ENCODE peak calls at places on chromosome 2, in seven cellular contexts. Z is GM23338, V is heart left ventricle, A is left lung, J is bronchial epithelial cell, B is brain microvascular endothelial cell, Q is AG04449. S is an unnamed sample.

GRCh38 chr2:55048925-55049793 is 1.1 kb downstream of the RTN4 start:
- DNase-seq in Z (peak), V (peak), A (peak), J (peak), B (peak), Q (no peak), S (peak)

GRCh38 chr2:121049921-121050585 is 234.9 kb downstream of the TFCP2L1 start:
- DNase-seq in Z (no peak), V (no peak), A (no peak), J (no peak), B (no peak), Q (no peak), S (no peak)

GRCh38 chr2:171706152-171706803 is 19.0 kb downstream of the DYNC1I2 start:
- DNase-seq in Z (no peak), V (no peak), A (no peak), J (peak), B (no peak), Q (no peak), S (peak)

GRCh38 chr2:73260338-73260984 is 23.8 kb downstream of the FBXO41 start:
- DNase-seq in Z (peak), V (peak), A (peak), J (peak), B (peak), Q (no peak), S (peak)

GRCh38 chr2:85790499-85790898 is 36.7 kb downstream of the ATOH8 start:
- DNase-seq in Z (no peak), V (peak), A (peak), J (no peak), B (no peak), Q (no peak), S (no peak)

GRCh38 chr2:10846110-10846861 is 33.7 kb upstream of the PDIA6 start:
- DNase-seq in Z (no peak), V (no peak), A (no peak), J (no peak), B (no peak), Q (no peak), S (no peak)

GRCh38 chr2:208064220-208064951 is 39.1 kb upstream of the PLEKHM3 start:
- DNase-seq in Z (no peak), V (no peak), A (no peak), J (peak), B (peak), Q (peak), S (peak)

GRCh38 chr2:105329561-105330495 is at the start of gene TGFBRAP1:
- DNase-seq in Z (peak), V (peak), A (peak), J (no peak), B (no peak), Q (no peak), S (peak)

GRCh38 chr2:29742641-29743040 is 178.7 kb downstream of the ALK start:
- DNase-seq in Z (no peak), V (no peak), A (no peak), J (no peak), B (no peak), Q (no peak), S (no peak)

GRCh38 chr2:191226196-191226595 is 19.0 kb upstream of the MYO1B start:
- DNase-seq in Z (no peak), V (no peak), A (no peak), J (no peak), B (no peak), Q (no peak), S (peak)

GRCh38 chr2:215535726-215536125 is 99.9 kb upstream of the FN1 start:
- DNase-seq in Z (no peak), V (no peak), A (no peak), J (peak), B (no peak), Q (no peak), S (peak)

GRCh38 chr2:64913357-64913869 is 75.8 kb upstream of the SLC1A4 start:
- DNase-seq in Z (peak), V (no peak), A (no peak), J (no peak), B (no peak), Q (no peak), S (no peak)

GRCh38 chr2:176178271-176178806 is 10.1 kb upstream of the HOXD1 start:
- DNase-seq in Z (peak), V (no peak), A (no peak), J (peak), B (no peak), Q (no peak), S (no peak)

GRCh38 chr2:165081276-165081675 is 122.6 kb downstream of the SCN3A start:
- DNase-seq in Z (no peak), V (no peak), A (no peak), J (no peak), B (no peak), Q (no peak), S (no peak)

GRCh38 chr2:218895326-218895725 is 14.7 kb downstream of the WNT10A start:
- DNase-seq in Z (peak), V (no peak), A (no peak), J (peak), B (no peak), Q (no peak), S (no peak)

GRCh38 chr2:8622199-8622911 is 59.5 kb upstream of the ID2 start:
- DNase-seq in Z (no peak), V (no peak), A (no peak), J (no peak), B (no peak), Q (no peak), S (no peak)

GRCh38 chr2:193695367-193695766 is 1500.6 kb upstream of the TMEFF2 start:
- DNase-seq in Z (peak), V (no peak), A (no peak), J (peak), B (peak), Q (no peak), S (peak)

GRCh38 chr2:238151628-238152235 is 7.0 kb upstream of the ERFE start:
- DNase-seq in Z (peak), V (no peak), A (no peak), J (no peak), B (no peak), Q (no peak), S (no peak)

GRCh38 chr2:7436096-7436906 is 519.1 kb downstream of the RNF144A start:
- DNase-seq in Z (no peak), V (no peak), A (no peak), J (no peak), B (no peak), Q (no peak), S (no peak)

GRCh38 chr2:100754951-100755350 is 65.0 kb upstream of the NPAS2 start:
- DNase-seq in Z (no peak), V (no peak), A (no peak), J (no peak), B (no peak), Q (no peak), S (peak)

GRCh38 chr2:1622521-1623200 is 121.7 kb downstream of the PXDN start:
- DNase-seq in Z (no peak), V (no peak), A (peak), J (no peak), B (no peak), Q (no peak), S (no peak)

GRCh38 chr2:216018709-216019108 is 5.4 kb upstream of the MREG start:
- DNase-seq in Z (no peak), V (no peak), A (no peak), J (no peak), B (no peak), Q (no peak), S (no peak)

GRCh38 chr2:54042908-54043620 is 72.3 kb upstream of the PSME4 start:
- DNase-seq in Z (no peak), V (peak), A (no peak), J (no peak), B (no peak), Q (no peak), S (no peak)

GRCh38 chr2:176270100-176270750 is 983 bp downstream of the MTX2 start:
- DNase-seq in Z (no peak), V (peak), A (no peak), J (peak), B (no peak), Q (no peak), S (peak)

GRCh38 chr2:241308832-241309500 is 6.5 kb downstream of the HDLBP start:
- DNase-seq in Z (no peak), V (no peak), A (no peak), J (no peak), B (no peak), Q (no peak), S (no peak)

GRCh38 chr2:42567806-42568429 is 514 bp upstream of the MTA3 start:
- DNase-seq in Z (peak), V (peak), A (no peak), J (no peak), B (peak), Q (no peak), S (no peak)

GRCh38 chr2:181876614-181877063 is 14.9 kb upstream of the ITPRID2 start:
- DNase-seq in Z (no peak), V (no peak), A (no peak), J (peak), B (peak), Q (no peak), S (peak)

GRCh38 chr2:216690451-216691209 is 4.7 kb downstream of the IGFBP5 start:
- DNase-seq in Z (peak), V (no peak), A (no peak), J (no peak), B (no peak), Q (peak), S (no peak)

GRCh38 chr2:144619760-144620159 is 99.8 kb upstream of the ZEB2 start:
- DNase-seq in Z (no peak), V (no peak), A (no peak), J (no peak), B (no peak), Q (no peak), S (no peak)

GRCh38 chr2:232286011-232286868 is 92.3 kb upstream of the ALPP start:
- DNase-seq in Z (no peak), V (no peak), A (no peak), J (peak), B (no peak), Q (no peak), S (no peak)
- H3K4me3 ChIP-seq in Z (no peak), V (no peak), A (no peak), J (no peak), B (no peak), Q (no peak), S (no peak)

DNA sequence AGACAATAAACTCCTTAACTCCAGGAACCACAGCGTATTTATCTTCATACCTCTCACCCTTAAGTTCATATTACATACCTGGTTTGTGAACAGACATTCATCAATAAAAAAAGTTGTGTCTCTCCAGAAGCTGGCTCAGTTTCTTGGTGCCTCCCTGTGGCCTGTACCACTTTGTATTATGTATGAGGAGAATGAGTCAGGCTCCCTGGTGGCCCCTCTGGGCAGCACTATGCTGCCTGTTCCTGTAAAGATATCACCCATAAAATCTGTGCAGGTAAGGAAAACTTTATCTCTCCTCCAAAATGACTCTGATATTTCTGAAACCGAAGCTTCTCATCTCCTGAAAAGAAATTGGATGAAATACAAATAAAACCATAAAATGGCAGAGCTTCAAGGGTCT is 198.4 kb upstream of the NT5C1B start:
- DNase-seq in Z (no peak), V (no peak), A (no peak), J (no peak), B (no peak), Q (no peak), S (no peak)
- TF ChIP-seq CTCF in Z (no peak), V (no peak), A (no peak), J (no peak), B (peak), Q (no peak), S (no peak)

DNA sequence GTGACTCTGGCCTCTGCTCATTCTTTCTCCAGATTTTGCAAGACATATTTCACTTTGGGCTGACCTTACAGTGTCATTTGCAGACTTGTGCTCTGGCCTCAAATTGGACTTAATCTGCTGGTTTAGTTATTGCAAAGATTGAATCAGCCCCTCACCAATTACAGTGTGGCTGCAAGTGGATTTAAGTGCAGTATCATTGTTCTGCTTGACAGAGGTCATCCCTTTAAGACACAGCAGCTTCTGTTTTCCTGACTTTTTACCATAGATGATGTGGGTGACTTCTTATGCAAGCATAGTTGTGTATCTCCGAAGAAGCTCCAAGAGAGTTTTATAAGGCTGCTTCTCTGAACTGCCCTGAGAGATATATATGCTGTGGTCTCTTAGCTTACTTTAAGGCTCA is 3.4 kb downstream of the TRIB2 start:
- DNase-seq in Z (no peak), V (no peak), A (no peak), J (no peak), B (no peak), Q (no peak), S (no peak)
- H3K4me3 ChIP-seq in Z (peak), V (peak), A (peak), J (no peak), B (peak), Q (peak), S (peak)

GRCh38 chr2:160943429-160943828 is 216.8 kb upstream of the TANK start:
- DNase-seq in Z (no peak), V (no peak), A (no peak), J (no peak), B (no peak), Q (no peak), S (no peak)
- TF ChIP-seq CTCF in Z (no peak), V (no peak), A (no peak), J (no peak), B (no peak), Q (no peak), S (no peak)

DNA sequence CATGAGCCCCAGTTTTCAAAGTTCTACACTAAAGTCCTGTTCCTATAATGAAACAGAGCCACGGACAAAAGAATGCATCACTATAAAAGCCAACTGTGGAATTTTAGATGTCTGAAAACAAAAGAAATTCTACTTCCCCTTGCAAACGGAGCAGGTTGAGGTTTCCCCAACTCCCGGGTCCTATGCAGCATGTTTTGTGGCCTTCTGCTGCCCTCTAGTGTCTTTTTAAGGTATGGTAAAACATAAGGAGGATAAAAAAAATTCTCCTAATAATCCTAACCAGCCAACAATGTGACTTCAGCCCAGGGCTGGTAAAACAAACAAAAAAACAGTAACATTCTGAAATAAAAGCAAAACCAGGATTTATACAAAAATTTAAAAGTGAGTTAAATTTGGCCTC is 539.5 kb downstream of the NRXN1 start:
- DNase-seq in Z (peak), V (peak), A (no peak), J (peak), B (peak), Q (peak), S (peak)
- H3K4me3 ChIP-seq in Z (peak), V (peak), A (no peak), J (no peak), B (no peak), Q (no peak), S (no peak)

GRCh38 chr2:4588606-4589005 is 885.2 kb downstream of the DCDC2C start:
- DNase-seq in Z (peak), V (no peak), A (no peak), J (no peak), B (peak), Q (no peak), S (no peak)

GRCh38 chr2:4591261-4591660 is 887.9 kb downstream of the DCDC2C start:
- DNase-seq in Z (no peak), V (no peak), A (no peak), J (no peak), B (no peak), Q (no peak), S (no peak)
- TF ChIP-seq CTCF in Z (no peak), V (no peak), A (no peak), J (no peak), B (no peak), Q (no peak), S (no peak)

S was measured in cardiac fibroblast.